ENCODE peak calls at places on chromosome 11, in six cellular contexts. B is upper lobe of right lung, E is endodermal cell, R is cardiac muscle cell, W is breast epithelium, X is heart right ventricle. Q is an unnamed sample. For H3K4me1, the result is how much of the 10 kb centered on the place peaks cover.

GRCh38 chr11:94926698-94927237 is 46.6 kb downstream of the CWC15 start:
- DNase-seq in B (peak), E (no peak), R (peak), W (peak), X (peak), Q (peak)

GRCh38 chr11:63795066-63795465 is 18.2 kb upstream of the SPINDOC start:
- DNase-seq in B (no peak), E (no peak), R (no peak), W (no peak), X (no peak), Q (no peak)

GRCh38 chr11:5620606-5621521 is 3.9 kb upstream of the TRIM34 start:
- DNase-seq in B (no peak), E (no peak), R (peak), W (no peak), X (no peak), Q (no peak)

GRCh38 chr11:62242021-62242420 is at the start of gene SCGB1D2:
- DNase-seq in B (no peak), E (peak), R (no peak), W (peak), X (peak), Q (no peak)

GRCh38 chr11:132948252-132948651 is 584.0 kb downstream of the OPCML start:
- DNase-seq in B (no peak), E (no peak), R (no peak), W (no peak), X (no peak), Q (no peak)

GRCh38 chr11:95299078-95299611 is 68.1 kb upstream of the SESN3 start:
- DNase-seq in B (no peak), E (no peak), R (no peak), W (no peak), X (no peak), Q (no peak)

GRCh38 chr11:32062540-32062939 is 28.3 kb upstream of the RCN1 start:
- DNase-seq in B (no peak), E (no peak), R (no peak), W (no peak), X (no peak), Q (no peak)

GRCh38 chr11:2908130-2908529 is 21.1 kb downstream of the PHLDA2 start:
- DNase-seq in B (no peak), E (no peak), R (no peak), W (no peak), X (no peak), Q (no peak)

GRCh38 chr11:31397239-31397834 is 27.7 kb downstream of the DNAJC24 start:
- DNase-seq in B (no peak), E (no peak), R (peak), W (no peak), X (no peak), Q (no peak)

GRCh38 chr11:104323841-104324240 is 159.9 kb upstream of the PDGFD start:
- DNase-seq in B (no peak), E (no peak), R (no peak), W (no peak), X (no peak), Q (no peak)

GRCh38 chr11:71946144-71946571 is 17.3 kb downstream of the RNF121 start:
- DNase-seq in B (no peak), E (no peak), R (peak), W (no peak), X (no peak), Q (no peak)

GRCh38 chr11:93541884-93542752 is 1.1 kb downstream of the SMCO4 start:
- DNase-seq in B (peak), E (peak), R (peak), W (no peak), X (peak), Q (peak)

GRCh38 chr11:72724851-72725730 is 27.1 kb downstream of the ARAP1 start:
- DNase-seq in B (no peak), E (peak), R (peak), W (no peak), X (peak), Q (peak)

GRCh38 chr11:59560290-59560701 is 49.0 kb downstream of the OR4D9 start:
- DNase-seq in B (no peak), E (peak), R (peak), W (peak), X (peak), Q (peak)

GRCh38 chr11:16969010-16970004 is 44.9 kb downstream of the PLEKHA7 start:
- DNase-seq in B (no peak), E (no peak), R (no peak), W (no peak), X (no peak), Q (no peak)

GRCh38 chr11:8333431-8334401 is 70.0 kb upstream of the LMO1 start:
- DNase-seq in B (no peak), E (peak), R (no peak), W (no peak), X (no peak), Q (no peak)

GRCh38 chr11:46461461-46461927 is 69.9 kb upstream of the CHRM4 start:
- DNase-seq in B (no peak), E (no peak), R (no peak), W (no peak), X (no peak), Q (no peak)

GRCh38 chr11:125404136-125404810 is 91.8 kb downstream of the FEZ1 start:
- DNase-seq in B (no peak), E (peak), R (no peak), W (peak), X (no peak), Q (no peak)

GRCh38 chr11:2533642-2534115 is 88.9 kb downstream of the KCNQ1 start:
- DNase-seq in B (peak), E (peak), R (peak), W (no peak), X (peak), Q (no peak)

GRCh38 chr11:126669416-126669815 is 313.9 kb downstream of the ST3GAL4 start:
- DNase-seq in B (no peak), E (no peak), R (peak), W (no peak), X (no peak), Q (no peak)

DNA sequence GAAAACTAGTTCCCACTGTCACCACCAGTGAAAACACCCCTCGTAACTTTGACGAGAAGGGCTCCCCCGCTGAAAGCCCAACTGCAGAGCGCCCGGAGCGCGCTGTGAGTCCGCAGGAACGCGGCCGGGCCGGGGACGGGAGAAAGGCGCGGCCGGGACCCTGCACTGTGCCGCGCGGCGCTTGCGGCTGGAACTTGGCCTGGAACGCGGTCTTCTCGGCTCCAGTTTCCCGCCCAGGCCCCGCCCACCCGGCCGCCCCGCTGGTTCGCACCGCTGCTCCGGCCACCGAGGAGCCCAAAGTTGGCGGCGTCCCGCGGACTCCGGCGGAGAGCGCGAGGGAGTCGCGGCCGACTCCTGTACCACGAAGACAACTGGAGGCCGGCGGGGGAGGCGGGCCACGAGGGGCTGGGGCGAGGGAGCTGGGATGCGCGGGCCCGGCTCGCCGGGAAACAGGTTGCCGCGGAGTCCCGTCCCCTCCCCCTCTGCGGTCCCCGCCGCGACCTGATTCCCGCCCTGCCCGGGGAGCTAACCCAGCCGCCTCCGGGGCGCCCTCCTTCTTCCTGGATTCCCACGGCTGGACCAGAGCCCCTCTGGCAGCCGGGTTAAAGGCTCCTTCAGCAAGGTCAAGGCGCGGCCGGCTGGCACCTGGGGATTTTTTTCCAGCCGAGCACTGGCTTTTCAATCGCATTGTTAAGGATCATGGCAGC is 3.4 kb downstream of the TENM4 start:
- DNase-seq in B (peak), E (peak), R (peak), W (peak), X (peak), Q (peak)
- H3K4me1 ChIP-seq in B (under half), E (under half), R (under half), W (under half), X (half or more), Q (under half)

GRCh38 chr11:68010058-68011041 is at the start of gene ALDH3B1:
- DNase-seq in B (peak), E (peak), R (peak), W (peak), X (peak), Q (peak)

GRCh38 chr11:68012044-68012842 is 2.1 kb downstream of the ALDH3B1 start:
- DNase-seq in B (peak), E (no peak), R (no peak), W (no peak), X (no peak), Q (no peak)

GRCh38 chr11:68012843-68013610 is 2.9 kb downstream of the ALDH3B1 start:
- DNase-seq in B (peak), E (no peak), R (peak), W (no peak), X (no peak), Q (no peak)

GRCh38 chr11:68009391-68010000 is 631 bp upstream of the ALDH3B1 start:
- DNase-seq in B (peak), E (no peak), R (peak), W (no peak), X (no peak), Q (no peak)

GRCh38 chr11:68011046-68011943 is 1.2 kb downstream of the ALDH3B1 start:
- DNase-seq in B (peak), E (no peak), R (no peak), W (no peak), X (no peak), Q (no peak)
- H3K4me1 ChIP-seq in B (half or more), E (under half), R (under half), W (under half), X (under half), Q (under half)

GRCh38 chr11:11992257-11992690 is 16.2 kb downstream of the DKK3 start:
- DNase-seq in B (peak), E (peak), R (no peak), W (no peak), X (no peak), Q (no peak)

GRCh38 chr11:11993814-11994213 is 14.6 kb downstream of the DKK3 start:
- DNase-seq in B (peak), E (no peak), R (peak), W (no peak), X (no peak), Q (no peak)

GRCh38 chr11:11989774-11990744 is 18.4 kb downstream of the DKK3 start:
- DNase-seq in B (peak), E (peak), R (peak), W (no peak), X (no peak), Q (peak)

GRCh38 chr11:11995601-11996000 is 12.8 kb downstream of the DKK3 start:
- DNase-seq in B (no peak), E (no peak), R (no peak), W (no peak), X (no peak), Q (peak)

GRCh38 chr11:11992813-11993212 is 15.6 kb downstream of the DKK3 start:
- DNase-seq in B (no peak), E (no peak), R (no peak), W (no peak), X (no peak), Q (no peak)
- H3K4me1 ChIP-seq in B (under half), E (under half), R (under half), W (under half), X (half or more), Q (under half)

GRCh38 chr11:122115520-122116343 is at the start of gene BLID:
- DNase-seq in B (peak), E (peak), R (peak), W (no peak), X (no peak), Q (no peak)
- H3K4me1 ChIP-seq in B (under half), E (under half), R (under half), W (under half), X (under half), Q (under half)

DNA sequence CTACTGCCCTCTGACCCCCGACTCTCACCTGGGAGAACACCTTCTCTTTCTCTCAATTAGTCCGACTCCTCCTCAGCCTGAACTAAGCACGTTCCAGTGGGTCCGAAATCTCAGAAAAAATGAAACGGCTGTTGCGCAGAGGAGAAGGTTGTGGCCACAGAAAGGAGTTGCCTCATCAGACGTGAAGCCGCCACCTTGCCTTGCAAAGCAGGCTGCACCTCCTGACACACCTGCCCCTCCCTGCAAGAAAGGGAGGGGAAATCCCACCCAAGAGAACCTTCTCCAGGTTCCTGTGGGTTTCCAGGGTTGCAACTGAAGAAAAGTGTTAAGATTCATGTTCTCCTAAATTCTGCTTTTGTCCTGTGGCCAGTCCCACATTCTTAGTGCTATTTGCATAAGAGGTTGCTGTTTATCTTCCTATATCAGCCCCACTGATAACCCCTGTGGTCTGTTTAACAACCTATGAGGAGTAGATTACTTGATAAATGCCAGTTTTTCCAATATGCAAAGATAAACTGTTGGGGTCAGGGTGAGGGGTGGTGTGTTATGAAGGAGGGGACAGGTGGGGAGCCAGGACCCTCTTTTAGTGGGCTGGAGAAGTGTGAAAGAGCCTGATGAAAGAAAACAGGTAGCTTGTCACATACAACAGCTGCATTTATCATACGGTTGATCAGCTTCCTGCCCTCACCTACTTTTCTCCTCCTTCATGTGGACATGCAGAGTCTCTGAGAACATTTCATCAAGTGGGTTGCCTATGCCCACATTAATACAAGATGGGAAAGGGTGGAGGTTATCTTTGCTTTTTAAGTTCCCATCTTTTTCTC is 18.2 kb downstream of the ZBTB16 start:
- DNase-seq in B (no peak), E (peak), R (no peak), W (no peak), X (no peak), Q (no peak)
- H3K4me1 ChIP-seq in B (half or more), E (under half), R (under half), W (half or more), X (half or more), Q (half or more)

GRCh38 chr11:47518212-47518959 is 34.5 kb downstream of the CELF1 start:
- DNase-seq in B (no peak), E (no peak), R (no peak), W (no peak), X (no peak), Q (no peak)
- H3K4me1 ChIP-seq in B (half or more), E (under half), R (under half), W (under half), X (half or more), Q (half or more)

DNA sequence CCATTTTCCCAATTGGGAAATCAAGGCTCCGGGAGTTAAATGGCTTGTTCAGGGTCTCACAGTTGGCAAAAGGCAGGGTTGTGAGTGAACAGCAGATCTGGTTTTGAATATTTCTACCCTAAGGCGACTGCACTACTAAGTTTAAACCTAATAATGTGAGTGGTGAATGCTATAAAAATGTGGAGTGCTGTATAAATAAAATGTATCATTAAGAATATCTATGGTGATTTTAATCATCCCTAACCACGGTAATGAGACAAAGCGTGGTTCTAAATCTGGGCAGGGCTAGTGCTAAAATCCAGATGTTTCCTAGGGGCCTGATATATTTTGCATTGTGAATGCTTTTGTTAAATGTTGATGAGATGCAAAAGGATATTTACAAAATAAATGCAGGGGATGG is 58.0 kb downstream of the TSPAN18 start:
- DNase-seq in B (no peak), E (no peak), R (no peak), W (no peak), X (no peak), Q (no peak)
- H3K4me1 ChIP-seq in B (under half), E (under half), R (under half), W (under half), X (half or more), Q (under half)

DNA sequence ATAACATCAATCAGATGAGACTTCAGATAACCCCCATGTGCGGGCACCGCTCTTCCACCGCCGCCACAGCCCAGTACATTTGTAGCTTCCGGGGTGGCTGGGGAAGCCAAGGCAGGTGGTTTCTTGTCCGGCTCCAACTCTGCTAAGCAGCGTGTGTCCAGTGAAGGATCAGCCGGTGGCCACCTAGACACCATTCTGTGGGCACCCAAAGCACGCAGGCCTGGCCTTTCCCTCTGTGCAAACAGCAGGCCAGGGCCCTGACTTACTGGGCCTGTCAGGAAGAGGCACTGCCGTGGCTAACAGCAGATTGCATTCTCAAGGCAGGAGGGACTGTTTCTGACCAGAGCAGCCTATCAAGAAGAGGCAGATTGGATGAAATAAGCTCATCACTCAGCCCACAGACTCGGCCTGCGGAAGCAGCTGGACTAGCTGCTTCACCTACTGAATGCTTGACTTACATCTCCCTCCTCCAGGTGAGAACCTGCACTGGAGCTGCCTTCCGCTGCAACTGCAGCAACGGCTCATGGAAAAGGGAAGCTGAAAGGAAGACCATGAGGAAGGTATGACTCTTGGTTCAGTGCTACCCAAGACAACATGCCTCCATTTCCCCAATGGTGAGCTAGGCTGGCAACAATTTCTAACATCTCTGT is 74.8 kb downstream of the ETS1 start:
- DNase-seq in B (no peak), E (no peak), R (no peak), W (no peak), X (no peak), Q (no peak)
- H3K4me1 ChIP-seq in B (half or more), E (under half), R (under half), W (under half), X (half or more), Q (half or more)

GRCh38 chr11:130478204-130478701 is 29.8 kb downstream of the ADAMTS15 start:
- DNase-seq in B (no peak), E (peak), R (peak), W (no peak), X (peak), Q (no peak)

GRCh38 chr11:130477646-130478203 is 29.3 kb downstream of the ADAMTS15 start:
- DNase-seq in B (no peak), E (no peak), R (peak), W (no peak), X (no peak), Q (no peak)

GRCh38 chr11:130478881-130479280 is 30.4 kb downstream of the ADAMTS15 start:
- DNase-seq in B (no peak), E (no peak), R (peak), W (no peak), X (no peak), Q (peak)

GRCh38 chr11:130480166-130480565 is 31.7 kb downstream of the ADAMTS15 start:
- DNase-seq in B (no peak), E (no peak), R (peak), W (no peak), X (no peak), Q (peak)

GRCh38 chr11:130480721-130481140 is 32.3 kb downstream of the ADAMTS15 start:
- DNase-seq in B (no peak), E (no peak), R (peak), W (no peak), X (no peak), Q (peak)
- H3K4me1 ChIP-seq in B (under half), E (under half), R (under half), W (under half), X (half or more), Q (under half)

GRCh38 chr11:109972181-109972715 is 120.9 kb upstream of the ZC3H12C start:
- DNase-seq in B (no peak), E (no peak), R (no peak), W (no peak), X (peak), Q (no peak)
- H3K4me1 ChIP-seq in B (under half), E (under half), R (under half), W (under half), X (under half), Q (under half)

Q was measured in ascending aorta.